ENCODE peak calls at places on chromosome 1, in seven cellular contexts. One of them, this sample, is unnamed.

GRCh38 chr1:6862906-6863305 is 77.7 kb downstream of the CAMTA1 start:
- ATAC-seq in activated CD8-positive, alpha-beta T cell treated with anti-CD3 and anti-CD28 coated beads for 36 hours: no peak
- ATAC-seq in activated B cell treated with CpG ODN at 0.5 μM for 24 hours: no peak
- ATAC-seq in naive thymus-derived CD8-positive, alpha-beta T cell: no peak
- ATAC-seq in sciatic nerve: no peak
- ATAC-seq in activated T-cell treated with anti-CD3 and anti-CD28 coated beads, Interleukin-2, amount 50 U/mL, for 72 hours: no peak
- ATAC-seq in PC-3: no peak
- ATAC-seq in this sample: no peak

GRCh38 chr1:40310983-40311642 is 6.0 kb downstream of the COL9A2 start:
- ATAC-seq in activated CD8-positive, alpha-beta T cell treated with anti-CD3 and anti-CD28 coated beads for 36 hours: no peak
- ATAC-seq in activated B cell treated with CpG ODN at 0.5 μM for 24 hours: no peak
- ATAC-seq in naive thymus-derived CD8-positive, alpha-beta T cell: no peak
- ATAC-seq in sciatic nerve: no peak
- ATAC-seq in activated T-cell treated with anti-CD3 and anti-CD28 coated beads, Interleukin-2, amount 50 U/mL, for 72 hours: no peak
- ATAC-seq in PC-3: no peak
- ATAC-seq in this sample: no peak

GRCh38 chr1:219476716-219477115 is 136.2 kb downstream of the ZC3H11B start:
- ATAC-seq in activated CD8-positive, alpha-beta T cell treated with anti-CD3 and anti-CD28 coated beads for 36 hours: no peak
- ATAC-seq in activated B cell treated with CpG ODN at 0.5 μM for 24 hours: no peak
- ATAC-seq in naive thymus-derived CD8-positive, alpha-beta T cell: no peak
- ATAC-seq in sciatic nerve: no peak
- ATAC-seq in activated T-cell treated with anti-CD3 and anti-CD28 coated beads, Interleukin-2, amount 50 U/mL, for 72 hours: no peak
- ATAC-seq in PC-3: no peak
- ATAC-seq in this sample: no peak

GRCh38 chr1:215083408-215083961 is 948 bp downstream of the KCNK2 start:
- ATAC-seq in activated CD8-positive, alpha-beta T cell treated with anti-CD3 and anti-CD28 coated beads for 36 hours: no peak
- ATAC-seq in activated B cell treated with CpG ODN at 0.5 μM for 24 hours: no peak
- ATAC-seq in naive thymus-derived CD8-positive, alpha-beta T cell: no peak
- ATAC-seq in sciatic nerve: peak
- ATAC-seq in activated T-cell treated with anti-CD3 and anti-CD28 coated beads, Interleukin-2, amount 50 U/mL, for 72 hours: no peak
- ATAC-seq in PC-3: peak
- ATAC-seq in this sample: no peak

GRCh38 chr1:226119169-226119568 is 56.7 kb downstream of the H3-3A start:
- ATAC-seq in activated CD8-positive, alpha-beta T cell treated with anti-CD3 and anti-CD28 coated beads for 36 hours: no peak
- ATAC-seq in activated B cell treated with CpG ODN at 0.5 μM for 24 hours: no peak
- ATAC-seq in naive thymus-derived CD8-positive, alpha-beta T cell: no peak
- ATAC-seq in sciatic nerve: no peak
- ATAC-seq in activated T-cell treated with anti-CD3 and anti-CD28 coated beads, Interleukin-2, amount 50 U/mL, for 72 hours: no peak
- ATAC-seq in PC-3: no peak
- ATAC-seq in this sample: no peak

GRCh38 chr1:51519048-51519856 is at the start of gene EPS15:
- ATAC-seq in activated CD8-positive, alpha-beta T cell treated with anti-CD3 and anti-CD28 coated beads for 36 hours: peak
- ATAC-seq in activated B cell treated with CpG ODN at 0.5 μM for 24 hours: peak
- ATAC-seq in naive thymus-derived CD8-positive, alpha-beta T cell: peak
- ATAC-seq in sciatic nerve: peak
- ATAC-seq in activated T-cell treated with anti-CD3 and anti-CD28 coated beads, Interleukin-2, amount 50 U/mL, for 72 hours: peak
- ATAC-seq in PC-3: peak
- ATAC-seq in this sample: peak

GRCh38 chr1:8238141-8239038 is 79.5 kb upstream of the SLC45A1 start:
- ATAC-seq in activated CD8-positive, alpha-beta T cell treated with anti-CD3 and anti-CD28 coated beads for 36 hours: no peak
- ATAC-seq in activated B cell treated with CpG ODN at 0.5 μM for 24 hours: no peak
- ATAC-seq in naive thymus-derived CD8-positive, alpha-beta T cell: no peak
- ATAC-seq in sciatic nerve: peak
- ATAC-seq in activated T-cell treated with anti-CD3 and anti-CD28 coated beads, Interleukin-2, amount 50 U/mL, for 72 hours: no peak
- ATAC-seq in PC-3: peak
- ATAC-seq in this sample: peak

GRCh38 chr1:21439721-21440629 is at the start of gene NBPF3:
- ATAC-seq in activated CD8-positive, alpha-beta T cell treated with anti-CD3 and anti-CD28 coated beads for 36 hours: peak
- ATAC-seq in activated B cell treated with CpG ODN at 0.5 μM for 24 hours: peak
- ATAC-seq in naive thymus-derived CD8-positive, alpha-beta T cell: peak
- ATAC-seq in sciatic nerve: peak
- ATAC-seq in activated T-cell treated with anti-CD3 and anti-CD28 coated beads, Interleukin-2, amount 50 U/mL, for 72 hours: peak
- ATAC-seq in PC-3: peak
- ATAC-seq in this sample: peak

GRCh38 chr1:245363821-245364220 is 209.0 kb downstream of the KIF26B start:
- ATAC-seq in activated CD8-positive, alpha-beta T cell treated with anti-CD3 and anti-CD28 coated beads for 36 hours: peak
- ATAC-seq in activated B cell treated with CpG ODN at 0.5 μM for 24 hours: no peak
- ATAC-seq in naive thymus-derived CD8-positive, alpha-beta T cell: no peak
- ATAC-seq in sciatic nerve: no peak
- ATAC-seq in activated T-cell treated with anti-CD3 and anti-CD28 coated beads, Interleukin-2, amount 50 U/mL, for 72 hours: peak
- ATAC-seq in PC-3: no peak
- ATAC-seq in this sample: no peak

GRCh38 chr1:54275349-54275748 is 75.4 kb downstream of the MRPL37 start:
- ATAC-seq in activated CD8-positive, alpha-beta T cell treated with anti-CD3 and anti-CD28 coated beads for 36 hours: no peak
- ATAC-seq in activated B cell treated with CpG ODN at 0.5 μM for 24 hours: no peak
- ATAC-seq in naive thymus-derived CD8-positive, alpha-beta T cell: no peak
- ATAC-seq in sciatic nerve: no peak
- ATAC-seq in activated T-cell treated with anti-CD3 and anti-CD28 coated beads, Interleukin-2, amount 50 U/mL, for 72 hours: no peak
- ATAC-seq in PC-3: peak
- ATAC-seq in this sample: no peak

GRCh38 chr1:11882814-11883538 is 24.2 kb upstream of the NPPB start:
- ATAC-seq in activated CD8-positive, alpha-beta T cell treated with anti-CD3 and anti-CD28 coated beads for 36 hours: no peak
- ATAC-seq in activated B cell treated with CpG ODN at 0.5 μM for 24 hours: no peak
- ATAC-seq in naive thymus-derived CD8-positive, alpha-beta T cell: no peak
- ATAC-seq in sciatic nerve: no peak
- ATAC-seq in activated T-cell treated with anti-CD3 and anti-CD28 coated beads, Interleukin-2, amount 50 U/mL, for 72 hours: no peak
- ATAC-seq in PC-3: peak
- ATAC-seq in this sample: no peak

GRCh38 chr1:68525781-68526180 is 28.9 kb upstream of the DEPDC1 start:
- ATAC-seq in activated CD8-positive, alpha-beta T cell treated with anti-CD3 and anti-CD28 coated beads for 36 hours: no peak
- ATAC-seq in activated B cell treated with CpG ODN at 0.5 μM for 24 hours: no peak
- ATAC-seq in naive thymus-derived CD8-positive, alpha-beta T cell: no peak
- ATAC-seq in sciatic nerve: no peak
- ATAC-seq in activated T-cell treated with anti-CD3 and anti-CD28 coated beads, Interleukin-2, amount 50 U/mL, for 72 hours: no peak
- ATAC-seq in PC-3: peak
- ATAC-seq in this sample: no peak

GRCh38 chr1:116738673-116739370 is 15.4 kb upstream of the CD2 start:
- ATAC-seq in activated CD8-positive, alpha-beta T cell treated with anti-CD3 and anti-CD28 coated beads for 36 hours: peak
- ATAC-seq in activated B cell treated with CpG ODN at 0.5 μM for 24 hours: peak
- ATAC-seq in naive thymus-derived CD8-positive, alpha-beta T cell: peak
- ATAC-seq in sciatic nerve: no peak
- ATAC-seq in activated T-cell treated with anti-CD3 and anti-CD28 coated beads, Interleukin-2, amount 50 U/mL, for 72 hours: peak
- ATAC-seq in PC-3: no peak
- ATAC-seq in this sample: peak